ENCODE peak calls at places on chromosomes 13 and 19, in four cellular contexts. Q is H1, E is GM12878, G is HepG2. C is an unnamed sample.

GRCh38 chr19:16969127-16969526 is 57.5 kb downstream of the CPAMD8 start:
- DNase-seq in G (peak), Q (no peak), E (no peak), C (no peak)

GRCh38 chr19:7757358-7757757 is 5.7 kb upstream of the CLEC4M start:
- DNase-seq in Q (no peak), E (no peak), G (no peak), C (no peak)

GRCh38 chr13:100694722-100695644 is 20.4 kb upstream of the TMTC4 start:
- DNase-seq in Q (peak), G (peak), E (no peak), C (peak)

GRCh38 chr19:56162258-56162657 is 13.6 kb upstream of the GALP start:
- DNase-seq in G (no peak), Q (no peak), E (no peak), C (no peak)

GRCh38 chr19:48735031-48735615 is 5.3 kb downstream of the RASIP1 start:
- DNase-seq in Q (no peak), E (no peak), G (no peak), C (no peak)

GRCh38 chr19:46256855-46257254 is 27.3 kb downstream of the IGFL1 start:
- DNase-seq in G (no peak), E (no peak), Q (no peak), C (no peak)

GRCh38 chr13:47168086-47168485 is 271.2 kb upstream of the HTR2A start:
- DNase-seq in G (no peak), Q (no peak), E (no peak), C (no peak)

GRCh38 chr13:113091211-113091771 is 14.3 kb upstream of the F7 start:
- DNase-seq in E (no peak), Q (no peak), G (no peak), C (no peak)

GRCh38 chr19:8536282-8536681 is 22.3 kb upstream of the ZNF414 start:
- DNase-seq in G (no peak), E (no peak), Q (no peak), C (no peak)

GRCh38 chr19:43329989-43330388 is 23.5 kb upstream of the CD177 start:
- DNase-seq in E (no peak), G (no peak), Q (no peak), C (no peak)

GRCh38 chr13:80340643-80341097 is 256 bp downstream of the SPRY2 start:
- DNase-seq in Q (no peak), G (peak), E (no peak), C (no peak)

GRCh38 chr19:17893766-17894165 is 22.0 kb downstream of the SLC5A5 start:
- DNase-seq in Q (no peak), E (no peak), G (no peak), C (no peak)

GRCh38 chr19:50932018-50932689 is 20.7 kb downstream of the KLK5 start:
- DNase-seq in E (no peak), Q (no peak), G (no peak), C (no peak)

GRCh38 chr19:45154064-45154827 is 6.5 kb downstream of the NKPD1 start:
- DNase-seq in G (peak), Q (no peak), E (no peak), C (peak)

GRCh38 chr19:17281391-17282304 is at the start of gene ANKLE1:
- DNase-seq in G (no peak), Q (no peak), E (peak), C (no peak)

GRCh38 chr19:33024398-33024797 is 40.3 kb downstream of the RHPN2 start:
- DNase-seq in E (no peak), Q (no peak), G (no peak), C (no peak)

GRCh38 chr13:80339841-80340642 is 884 bp downstream of the SPRY2 start:
- DNase-seq in E (no peak), Q (no peak), G (peak), C (peak)

GRCh38 chr13:48012668-48013067 is 11.6 kb upstream of the SUCLA2 start:
- DNase-seq in E (no peak), G (no peak), Q (no peak), C (no peak)

GRCh38 chr13:47826481-47826880 is 174.6 kb downstream of the SUCLA2 start:
- DNase-seq in E (no peak), Q (no peak), G (no peak), C (no peak)

GRCh38 chr19:46206176-46206575 is 23.4 kb upstream of the IGFL1 start:
- DNase-seq in Q (no peak), E (no peak), G (no peak), C (no peak)

GRCh38 chr19:44609219-44609618 is 4.1 kb upstream of the IGSF23 start:
- DNase-seq in E (no peak), Q (no peak), G (no peak), C (no peak)

GRCh38 chr13:96130818-96131217 is 40.9 kb downstream of the HS6ST3 start:
- DNase-seq in Q (no peak), G (no peak), E (no peak), C (no peak)

GRCh38 chr13:104584481-104584880 is 1518.3 kb upstream of the SLC10A2 start:
- DNase-seq in Q (no peak), G (no peak), E (no peak), C (no peak)

GRCh38 chr13:111926501-111927180 is 140.3 kb upstream of the SOX1 start:
- DNase-seq in E (no peak), G (no peak), Q (no peak), C (no peak)

GRCh38 chr19:3369337-3370213 is 3.2 kb downstream of the NFIC start:
- DNase-seq in G (no peak), Q (no peak), E (no peak), C (no peak)

GRCh38 chr13:83297591-83298305 is 584.5 kb downstream of the SLITRK1 start:
- DNase-seq in G (no peak), E (no peak), Q (no peak), C (no peak)

GRCh38 chr13:113671066-113672001 is 4.3 kb downstream of the GRK1 start:
- DNase-seq in G (no peak), Q (no peak), E (no peak), C (no peak)

GRCh38 chr13:110531671-110532083 is 29.8 kb downstream of the RAB20 start:
- DNase-seq in Q (no peak), G (no peak), E (no peak), C (no peak)

DNA sequence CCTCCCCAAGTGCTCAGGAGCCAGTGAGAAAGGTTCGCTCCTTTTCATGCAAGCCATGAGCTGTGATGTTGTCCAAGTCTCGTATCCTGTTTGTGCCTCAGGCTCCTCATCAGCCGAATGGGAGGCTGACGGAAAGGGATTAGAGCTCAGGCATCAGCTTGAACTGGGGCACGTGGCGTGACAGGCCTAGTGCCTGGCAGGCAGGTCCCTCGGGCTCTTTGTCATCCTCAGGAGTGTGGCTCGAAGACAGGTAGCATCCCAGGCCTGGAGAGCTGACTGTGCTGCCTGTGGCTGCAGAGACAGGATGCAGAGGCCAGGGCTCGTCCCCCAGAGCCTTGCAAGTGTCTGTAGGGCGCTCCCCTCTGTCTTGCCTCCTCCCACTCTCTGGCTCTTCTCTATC is 38.5 kb downstream of the DNM2 start:
- DNase-seq in G (no peak), E (no peak), Q (no peak), C (no peak)
- TF ChIP-seq SUZ12 in G (no peak), E (no peak), Q (no peak), C (no peak)

DNA sequence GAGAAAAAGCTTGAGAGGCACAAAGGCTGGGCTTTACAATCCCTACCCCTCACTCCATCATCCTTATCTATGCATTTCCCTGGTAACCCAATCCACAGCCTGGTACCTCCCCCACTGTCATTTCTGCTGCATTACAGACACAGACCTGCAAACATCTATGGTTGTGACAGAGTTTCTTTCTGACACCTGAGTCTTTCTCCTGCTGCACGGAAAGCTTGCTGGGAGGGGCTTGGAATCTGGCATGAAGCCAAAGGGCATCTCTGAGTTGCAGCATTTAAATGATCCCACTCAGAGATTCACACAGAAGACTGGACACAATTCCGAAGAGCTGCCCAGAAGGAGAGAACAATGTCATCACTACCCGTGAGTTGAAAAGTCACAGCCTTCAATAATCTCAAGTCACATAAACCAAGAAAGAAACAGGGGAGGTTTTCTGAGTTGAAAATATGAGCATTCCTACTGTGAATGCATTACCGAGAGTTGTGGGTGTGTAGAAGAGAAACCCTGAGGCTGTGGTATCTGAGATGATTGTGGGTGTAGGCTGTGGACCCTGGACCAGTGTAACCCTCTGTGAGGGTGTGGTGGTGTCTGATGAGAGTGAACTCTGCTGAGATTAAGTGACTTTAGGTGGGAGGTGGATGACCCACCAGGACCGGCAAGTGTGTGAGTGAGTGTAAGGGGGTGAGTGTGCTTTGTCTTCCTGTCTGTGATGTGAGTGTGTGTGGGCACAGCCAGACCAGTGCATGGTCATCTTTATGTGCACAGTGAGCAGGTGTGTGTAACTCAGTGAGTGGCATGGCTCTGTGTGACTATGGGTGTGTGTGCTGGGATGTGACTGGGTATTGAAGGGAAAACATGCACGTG is at the start of gene LGALS14:
- DNase-seq in G (no peak), Q (no peak), E (no peak), C (no peak)
- TF ChIP-seq SP1 in G (no peak), Q (no peak), E (no peak), C (no peak)

DNA sequence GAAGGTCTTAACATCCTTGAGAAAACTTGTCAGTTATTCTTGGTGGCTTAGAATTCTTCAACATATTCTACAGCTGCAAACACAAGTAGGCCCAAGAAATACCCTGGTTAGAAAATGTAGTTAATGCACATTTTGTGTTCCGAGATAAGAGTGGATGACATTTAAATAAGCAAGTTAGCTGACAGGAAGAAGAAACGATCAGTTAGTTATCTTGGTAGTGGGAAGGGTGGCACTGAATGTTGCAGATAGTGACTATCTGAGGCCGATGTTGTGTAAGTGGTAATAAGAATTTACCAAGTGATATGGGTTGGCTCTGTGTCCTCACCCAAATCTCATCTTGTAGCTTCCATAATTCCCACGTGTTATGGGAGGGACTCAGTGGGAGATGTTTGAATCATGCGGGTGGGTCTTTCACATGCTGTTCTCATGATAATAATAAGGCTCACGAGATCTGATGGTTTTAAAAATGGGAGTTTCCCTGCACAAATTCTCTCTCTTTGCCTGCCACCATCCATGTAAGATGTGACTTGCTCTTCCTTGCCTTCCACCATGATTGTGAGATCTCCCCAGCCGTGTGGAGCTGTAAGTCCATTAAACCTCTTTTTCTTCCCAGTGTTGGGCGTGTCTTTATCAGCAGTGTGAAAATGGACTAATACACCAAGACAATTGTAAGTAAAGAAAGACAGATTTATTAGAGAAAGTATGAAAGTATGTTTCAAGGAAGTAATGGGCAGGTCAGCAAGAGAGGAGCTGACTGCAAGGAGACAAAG is 10.9 kb upstream of the AKAP11 start:
- DNase-seq in Q (no peak), G (no peak), E (no peak), C (no peak)
- TF ChIP-seq SUZ12 in Q (no peak), G (no peak), E (no peak), C (no peak)

DNA sequence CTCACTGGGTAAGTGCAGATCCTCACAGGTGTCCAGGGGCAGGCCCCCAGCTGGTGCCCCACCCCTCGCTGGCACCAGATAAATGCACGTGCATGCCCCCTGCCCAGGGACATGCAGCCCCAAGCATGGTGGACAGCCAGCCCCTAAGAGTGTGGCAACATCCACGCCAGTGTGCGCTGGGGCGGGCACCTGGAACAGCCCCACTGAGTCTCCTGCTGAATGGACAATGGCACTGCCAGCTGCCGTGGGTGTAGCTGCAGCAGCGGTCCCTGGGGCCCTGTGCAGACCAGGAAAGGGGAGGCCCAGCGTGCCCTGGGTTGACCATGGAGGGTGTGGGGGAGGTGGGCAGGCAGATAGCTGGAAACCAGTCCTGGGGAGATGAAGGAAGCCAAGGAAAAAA is 538.7 kb upstream of the SGCG start:
- DNase-seq in G (no peak), Q (no peak), E (no peak), C (no peak)
- TF ChIP-seq SP1 in G (no peak), Q (no peak), E (no peak), C (no peak)

GRCh38 chr19:47413941-47414340 is 5.4 kb downstream of the MEIS3 start:
- DNase-seq in E (no peak), Q (no peak), G (no peak), C (no peak)
- TF ChIP-seq SUZ12 in E (no peak), Q (no peak), G (no peak), C (no peak)

GRCh38 chr19:6357995-6358394 is 3.3 kb upstream of the CLPP start:
- DNase-seq in G (no peak), E (no peak), Q (no peak), C (no peak)

GRCh38 chr19:6362024-6362344 is 653 bp downstream of the CLPP start:
- DNase-seq in Q (no peak), E (no peak), G (no peak), C (no peak)

GRCh38 chr19:6357174-6357573 is 4.2 kb upstream of the CLPP start:
- DNase-seq in Q (no peak), G (no peak), E (no peak), C (no peak)

GRCh38 chr19:6359942-6360341 is 1.4 kb upstream of the CLPP start:
- DNase-seq in Q (no peak), E (no peak), G (no peak), C (no peak)

DNA sequence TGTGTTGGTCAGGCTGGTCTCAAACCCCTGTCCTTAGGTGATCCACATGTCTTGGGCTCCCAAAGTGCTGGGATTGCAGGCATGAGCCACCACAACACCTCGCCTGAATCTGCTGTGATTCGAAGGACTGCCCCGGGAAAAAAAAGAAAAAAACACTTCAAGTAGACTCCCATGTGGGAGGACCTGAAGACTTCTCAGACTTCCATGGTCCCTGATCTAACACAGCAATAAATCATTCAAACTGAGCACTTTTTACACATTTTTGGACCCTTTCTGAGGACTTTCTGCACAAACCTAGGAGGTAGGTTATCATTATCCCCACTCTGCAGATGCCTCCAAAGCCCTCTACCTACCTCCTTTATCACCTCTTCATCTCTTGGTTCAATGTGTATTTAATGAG is 1.8 kb upstream of the CLPP start:
- DNase-seq in G (no peak), Q (no peak), E (no peak), C (no peak)
- TF ChIP-seq SP1 in G (no peak), Q (no peak), E (no peak), C (no peak)